ENCODE peak calls at places on chromosomes 13 and 19, in six cellular contexts. J, X, D, T, B and Z are unnamed samples.

GRCh38 chr19:4557971-4558941 is 1.2 kb downstream of the SEMA6B start:
- DNase-seq in X (no peak), B (peak; percentile 64), J (peak; percentile 66), D (peak; percentile 35), T (no peak), Z (no peak)

GRCh38 chr13:42119091-42119490 is 70.6 kb downstream of the DGKH start:
- DNase-seq in B (no peak), J (no peak), D (no peak), T (no peak), X (no peak), Z (no peak)

GRCh38 chr19:459724-460511 is 915 bp downstream of the SHC2 start:
- DNase-seq in X (no peak), J (peak; percentile 84), B (peak; percentile 55), T (peak; percentile 28), D (peak; percentile 60), Z (peak; percentile 83)

GRCh38 chr13:43414111-43414510 is 372.7 kb downstream of the ENOX1 start:
- DNase-seq in J (no peak), T (no peak), X (no peak), D (no peak), B (no peak), Z (no peak)

GRCh38 chr13:92265408-92265807 is 867.0 kb downstream of the GPC5 start:
- DNase-seq in X (no peak), D (no peak), B (no peak), T (peak; percentile 54), J (no peak), Z (no peak)

GRCh38 chr19:38395381-38396127 is 7.1 kb downstream of the SPRED3 start:
- DNase-seq in D (no peak), J (no peak), T (no peak), B (no peak), X (no peak), Z (no peak)

GRCh38 chr19:17993076-17993813 is 14.7 kb upstream of the ARRDC2 start:
- DNase-seq in D (no peak), T (no peak), X (no peak), J (no peak), B (no peak), Z (no peak)

GRCh38 chr13:44843403-44843802 is 145.9 kb downstream of the NUFIP1 start:
- DNase-seq in T (no peak), D (no peak), B (peak; percentile 32), X (no peak), J (no peak), Z (no peak)

GRCh38 chr13:44317752-44318550 is 55.7 kb upstream of the SERP2 start:
- DNase-seq in T (peak; percentile 67), D (no peak), B (no peak), X (no peak), J (no peak), Z (no peak)

GRCh38 chr19:51501594-51502263 is at the start of gene SIGLEC12:
- DNase-seq in J (no peak), D (peak; percentile 28), X (no peak), B (no peak), T (no peak), Z (peak; percentile 35)

GRCh38 chr19:7870571-7871279 is 3.5 kb downstream of the PRR36 start:
- DNase-seq in X (peak; percentile 95), J (peak; percentile 84), B (no peak), T (peak; percentile 10), D (peak; percentile 67), Z (peak; percentile 73)

GRCh38 chr19:4504874-4505569 is 13.3 kb downstream of the PLIN4 start:
- DNase-seq in D (no peak), T (no peak), X (no peak), B (no peak), J (no peak), Z (no peak)

GRCh38 chr13:110757296-110757695 is 43.8 kb downstream of the ING1 start:
- DNase-seq in J (no peak), B (no peak), X (no peak), D (no peak), T (no peak), Z (no peak)

GRCh38 chr13:36130542-36131214 is 504 bp downstream of the DCLK1 start:
- DNase-seq in J (peak; percentile 31), X (no peak), B (peak; percentile 67), T (no peak), D (no peak), Z (peak; percentile 70)

GRCh38 chr13:101210774-101211173 is 205.5 kb downstream of the NALCN start:
- DNase-seq in T (no peak), B (no peak), J (no peak), X (no peak), D (no peak), Z (no peak)

GRCh38 chr13:61531383-61532065 is 115.9 kb upstream of the PCDH20 start:
- DNase-seq in X (no peak), J (no peak), T (no peak), B (no peak), D (no peak), Z (no peak)

GRCh38 chr13:102724923-102725322 is 30.1 kb upstream of the METTL21C start:
- DNase-seq in X (no peak), J (no peak), B (peak; percentile 47), T (peak; percentile 65), D (no peak), Z (no peak)

GRCh38 chr13:28463481-28463880 is 31.4 kb downstream of the FLT1 start:
- DNase-seq in D (no peak), B (no peak), X (no peak), T (no peak), J (no peak), Z (no peak)

GRCh38 chr19:54173951-54174817 is 1.2 kb upstream of the TMC4 start:
- DNase-seq in J (no peak), T (no peak), B (no peak), X (no peak), D (no peak), Z (no peak)

GRCh38 chr19:35533822-35534521 is 716 bp downstream of the GAPDHS start:
- DNase-seq in J (no peak), T (peak; percentile 46), B (no peak), D (peak; percentile 49), X (no peak), Z (no peak)

GRCh38 chr19:18440421-18440877 is 2.5 kb upstream of the ISYNA1 start:
- DNase-seq in J (peak; percentile 60), D (no peak), X (no peak), B (no peak), T (no peak), Z (no peak)

GRCh38 chr13:73715910-73716257 is 418.3 kb downstream of the KLF12 start:
- DNase-seq in T (no peak), J (no peak), X (no peak), D (no peak), B (no peak), Z (no peak)

GRCh38 chr13:58343081-58343480 is 711.5 kb downstream of the PCDH17 start:
- DNase-seq in B (no peak), T (peak; percentile 4), X (no peak), J (no peak), D (no peak), Z (no peak)

GRCh38 chr19:4172861-4173473 is 9.4 kb downstream of the SIRT6 start:
- DNase-seq in T (peak; percentile 21), X (no peak), B (peak; percentile 74), J (peak; percentile 79), D (peak; percentile 72), Z (peak; percentile 89)

GRCh38 chr13:99294198-99294597 is 13.0 kb downstream of the GPR183 start:
- DNase-seq in B (no peak), X (no peak), T (no peak), J (no peak), D (no peak), Z (no peak)

GRCh38 chr13:113448885-113449692 is 4.2 kb downstream of the ADPRHL1 start:
- DNase-seq in B (no peak), T (no peak), X (peak; percentile 96), J (peak; percentile 82), D (peak; percentile 83), Z (peak; percentile 80)

GRCh38 chr19:19054939-19055440 is 8.8 kb upstream of the SLC25A42 start:
- DNase-seq in T (no peak), X (no peak), B (no peak), D (no peak), J (no peak), Z (no peak)

GRCh38 chr19:15666883-15667282 is 6.0 kb upstream of the CYP4F12 start:
- DNase-seq in X (no peak), T (no peak), D (peak; percentile 67), B (no peak), J (no peak), Z (no peak)

GRCh38 chr13:26513931-26514330 is 43.6 kb upstream of the WASF3 start:
- DNase-seq in T (no peak), X (no peak), D (no peak), B (no peak), J (no peak), Z (no peak)

GRCh38 chr13:79457390-79457789 is 23.6 kb upstream of the NDFIP2 start:
- DNase-seq in B (no peak), T (no peak), D (no peak), X (no peak), J (no peak), Z (no peak)

GRCh38 chr13:79455331-79455730 is 25.6 kb upstream of the NDFIP2 start:
- DNase-seq in X (no peak), D (no peak), B (no peak), J (no peak), T (no peak), Z (no peak)

GRCh38 chr13:79457948-79458347 is 23.0 kb upstream of the NDFIP2 start:
- DNase-seq in B (peak; percentile 41), D (no peak), J (no peak), T (peak; percentile 77), X (no peak), Z (no peak)

GRCh38 chr13:79456656-79457365 is 24.1 kb upstream of the NDFIP2 start:
- DNase-seq in D (no peak), T (no peak), J (no peak), B (no peak), X (no peak), Z (no peak)

GRCh38 chr13:79456051-79456450 is 24.9 kb upstream of the NDFIP2 start:
- DNase-seq in X (no peak), B (no peak), D (no peak), J (no peak), T (no peak), Z (no peak)
- H3K27me3 ChIP-seq in X (no peaks in the 10 kb centered on the region), B (no peaks in the 10 kb centered on the region), D (no peaks in the 10 kb centered on the region), J (no peaks in the 10 kb centered on the region), T (no peaks in the 10 kb centered on the region), Z (no peaks in the 10 kb centered on the region)

DNA sequence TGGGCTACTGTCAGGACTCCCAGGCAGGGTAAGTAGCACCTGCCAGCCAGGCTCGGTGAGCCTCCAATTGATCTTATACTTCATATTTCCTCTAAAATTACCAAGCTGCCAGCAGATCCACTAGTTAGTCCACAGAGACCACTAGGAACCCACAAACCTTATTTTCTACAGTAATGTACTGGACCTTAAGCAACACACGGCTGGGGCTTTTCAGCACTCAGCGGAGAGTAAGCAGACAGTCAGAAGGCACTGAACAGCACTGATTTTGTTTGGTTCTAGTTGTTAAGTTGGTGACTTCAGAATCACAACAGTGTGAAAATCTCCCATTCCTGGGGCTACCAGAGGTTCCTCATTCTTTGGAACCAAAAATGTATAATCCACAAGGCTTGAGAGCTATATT is 56.1 kb downstream of the MRPL57 start:
- DNase-seq in T (no peak), J (no peak), D (no peak), X (no peak), B (no peak), Z (no peak)
- H3K4me3 ChIP-seq in T (no peak overlapping the region), J (peak overlapping the region; percentile 20), D (no peak overlapping the region), X (no peak overlapping the region), B (peak overlapping the region; percentile 73), Z (no peak overlapping the region)

GRCh38 chr19:29564574-29565005 is 38.8 kb downstream of the VSTM2B start:
- DNase-seq in D (no peak), X (no peak), B (no peak), T (no peak), J (no peak), Z (no peak)
- H3K27me3 ChIP-seq in D (peaks cover 4% of the 10 kb centered on the region), X (peaks cover 42% of the 10 kb centered on the region), B (peaks cover 14% of the 10 kb centered on the region), T (no peaks in the 10 kb centered on the region), J (no peaks in the 10 kb centered on the region), Z (no peaks in the 10 kb centered on the region)

GRCh38 chr19:5718032-5718578 is 1.8 kb downstream of the LONP1 start:
- DNase-seq in T (peak; percentile 52), D (no peak), X (no peak), B (peak; percentile 54), J (no peak), Z (no peak)
- H3K4me3 ChIP-seq in T (peak overlapping the region; percentile 71), D (no peak overlapping the region), X (peak overlapping the region; percentile 99), B (peak overlapping the region; percentile 96), J (no peak overlapping the region), Z (no peak overlapping the region)